ENCODE peak calls at places on chromosomes 6 and 20, in eight cellular contexts. E is A549, P is SK-N-SH, A is stomach, F is transverse colon, M is ovary, Q is suprapubic skin, X is H1. G is an unnamed sample.

GRCh38 chr6:134642217-134642616 is 307.7 kb downstream of the ALDH8A1 start:
- DNase-seq in E (no peak), P (no peak), A (no peak), F (no peak), M (no peak), Q (no peak), X (no peak), G (no peak)

GRCh38 chr6:11460001-11460668 is 77.4 kb upstream of the TMEM170B start:
- DNase-seq in E (no peak), P (no peak), A (no peak), F (no peak), M (no peak), Q (no peak), X (no peak), G (no peak)

GRCh38 chr6:12270551-12271228 is 19.5 kb upstream of the EDN1 start:
- DNase-seq in E (no peak), P (no peak), A (no peak), F (no peak), M (no peak), Q (no peak), X (no peak), G (no peak)

GRCh38 chr6:114747995-114748625 is 405.3 kb upstream of the HS3ST5 start:
- DNase-seq in E (no peak), P (peak), A (peak), F (no peak), M (no peak), Q (no peak), X (no peak), G (peak)

GRCh38 chr6:36436466-36436865 is 6.2 kb downstream of the PXT1 start:
- DNase-seq in E (no peak), P (no peak), A (no peak), F (no peak), M (no peak), Q (no peak), X (no peak), G (no peak)

GRCh38 chr6:150806790-150807189 is 58.7 kb upstream of the MTHFD1L start:
- DNase-seq in E (no peak), P (no peak), A (no peak), F (no peak), M (no peak), Q (no peak), X (no peak), G (no peak)

GRCh38 chr20:40612247-40612646 is 76.8 kb downstream of the MAFB start:
- DNase-seq in E (no peak), P (no peak), A (no peak), F (no peak), M (no peak), Q (no peak), X (no peak), G (no peak)

GRCh38 chr6:10541591-10541990 is 20.4 kb downstream of the GCNT2 start:
- DNase-seq in E (no peak), P (no peak), A (no peak), F (no peak), M (no peak), Q (no peak), X (no peak), G (no peak)

GRCh38 chr6:1286972-1287600 is 24.8 kb upstream of the FOXQ1 start:
- DNase-seq in E (peak), P (no peak), A (peak), F (peak), M (no peak), Q (no peak), X (no peak), G (no peak)

GRCh38 chr6:145756170-145756662 is 20.9 kb upstream of the EPM2A start:
- DNase-seq in E (no peak), P (peak), A (no peak), F (no peak), M (no peak), Q (no peak), X (no peak), G (peak)

GRCh38 chr20:51023617-51024155 is 779 bp upstream of the KCNG1 start:
- DNase-seq in E (no peak), P (no peak), A (no peak), F (no peak), M (no peak), Q (no peak), X (no peak), G (no peak)

GRCh38 chr20:22403860-22404608 is 180.3 kb downstream of the FOXA2 start:
- DNase-seq in E (no peak), P (no peak), A (no peak), F (no peak), M (no peak), Q (no peak), X (no peak), G (no peak)

GRCh38 chr20:4088766-4089165 is 73.4 kb upstream of the RNF24 start:
- DNase-seq in E (no peak), P (no peak), A (no peak), F (no peak), M (no peak), Q (no peak), X (no peak), G (no peak)

GRCh38 chr6:148303616-148304015 is 39.0 kb upstream of the SASH1 start:
- DNase-seq in E (no peak), P (no peak), A (no peak), F (no peak), M (no peak), Q (no peak), X (no peak), G (no peak)

GRCh38 chr6:111032493-111033140 is 50.8 kb downstream of the RPF2 start:
- DNase-seq in E (no peak), P (no peak), A (no peak), F (no peak), M (no peak), Q (no peak), X (no peak), G (no peak)

GRCh38 chr6:101534821-101535220 is 141.3 kb downstream of the GRIK2 start:
- DNase-seq in E (no peak), P (no peak), A (no peak), F (no peak), M (no peak), Q (no peak), X (no peak), G (no peak)

GRCh38 chr6:130116273-130116672 is 97.9 kb downstream of the L3MBTL3 start:
- DNase-seq in E (no peak), P (no peak), A (no peak), F (no peak), M (no peak), Q (no peak), X (no peak), G (no peak)

GRCh38 chr6:72841195-72841594 is 219.3 kb downstream of the KCNQ5 start:
- DNase-seq in E (no peak), P (no peak), A (no peak), F (no peak), M (no peak), Q (no peak), X (no peak), G (no peak)

GRCh38 chr6:7640607-7641577 is 50.9 kb downstream of the SNRNP48 start:
- DNase-seq in E (peak), P (no peak), A (no peak), F (no peak), M (no peak), Q (no peak), X (no peak), G (no peak)

GRCh38 chr6:7529141-7529540 is 12.3 kb upstream of the DSP start:
- DNase-seq in E (no peak), P (no peak), A (no peak), F (no peak), M (no peak), Q (no peak), X (no peak), G (no peak)

GRCh38 chr20:24684421-24684871 is 215.0 kb downstream of the SYNDIG1 start:
- DNase-seq in E (no peak), P (no peak), A (no peak), F (no peak), M (peak), Q (peak), X (no peak), G (no peak)

GRCh38 chr6:83702077-83702476 is 6.8 kb downstream of the SNAP91 start:
- DNase-seq in E (no peak), P (no peak), A (no peak), F (no peak), M (no peak), Q (no peak), X (no peak), G (no peak)

GRCh38 chr6:112563368-112563767 is 216.2 kb downstream of the RFPL4B start:
- DNase-seq in E (no peak), P (no peak), A (no peak), F (no peak), M (no peak), Q (no peak), X (peak), G (no peak)

GRCh38 chr20:46552460-46553420 is 2.3 kb upstream of the OCSTAMP start:
- DNase-seq in E (no peak), P (no peak), A (no peak), F (no peak), M (no peak), Q (no peak), X (no peak), G (no peak)

GRCh38 chr6:89180971-89181370 is 35.1 kb downstream of the PM20D2 start:
- DNase-seq in E (no peak), P (no peak), A (no peak), F (no peak), M (no peak), Q (no peak), X (no peak), G (no peak)

GRCh38 chr6:72621243-72622093 is at the start of gene KCNQ5:
- DNase-seq in E (peak), P (peak), A (no peak), F (peak), M (no peak), Q (peak), X (no peak), G (no peak)

GRCh38 chr6:167995731-167996151 is 1.7 kb upstream of the KIF25 start:
- DNase-seq in E (no peak), P (no peak), A (no peak), F (no peak), M (no peak), Q (no peak), X (no peak), G (no peak)

GRCh38 chr6:167998206-167998605 is 735 bp downstream of the KIF25 start:
- DNase-seq in E (no peak), P (no peak), A (no peak), F (no peak), M (no peak), Q (no peak), X (no peak), G (no peak)

GRCh38 chr6:167995302-167995701 is 2.2 kb upstream of the KIF25 start:
- DNase-seq in E (no peak), P (no peak), A (no peak), F (no peak), M (no peak), Q (peak), X (no peak), G (no peak)

GRCh38 chr6:167996424-167997199 is 859 bp upstream of the KIF25 start:
- DNase-seq in E (no peak), P (peak), A (no peak), F (no peak), M (no peak), Q (no peak), X (peak), G (no peak)

DNA sequence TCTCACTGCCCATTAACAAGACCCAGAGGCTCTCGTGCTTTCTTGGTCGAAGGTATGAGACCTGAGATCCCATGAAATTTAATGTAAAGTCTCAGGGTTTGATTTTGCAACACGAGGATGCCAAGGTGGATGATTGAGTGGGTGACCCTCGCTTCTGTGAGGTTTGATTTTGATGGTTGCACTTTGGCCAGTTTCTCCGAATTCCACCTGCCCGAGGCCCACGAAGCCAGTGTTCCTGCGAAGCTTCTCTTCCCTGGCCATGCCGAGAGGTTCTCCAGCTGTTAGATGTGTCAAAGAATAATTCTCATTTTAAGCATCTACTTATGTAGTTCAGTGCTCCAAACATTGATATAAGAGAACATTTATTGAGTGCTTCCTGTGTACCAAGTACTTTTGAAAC is at the start of gene KIF25:
- DNase-seq in E (no peak), P (no peak), A (no peak), F (no peak), M (no peak), Q (no peak), X (no peak), G (no peak)
- H3K4me3 ChIP-seq in E (no peak), P (no peak), A (no peak), F (no peak), M (no peak), Q (no peak), X (no peak), G (no peak)

DNA sequence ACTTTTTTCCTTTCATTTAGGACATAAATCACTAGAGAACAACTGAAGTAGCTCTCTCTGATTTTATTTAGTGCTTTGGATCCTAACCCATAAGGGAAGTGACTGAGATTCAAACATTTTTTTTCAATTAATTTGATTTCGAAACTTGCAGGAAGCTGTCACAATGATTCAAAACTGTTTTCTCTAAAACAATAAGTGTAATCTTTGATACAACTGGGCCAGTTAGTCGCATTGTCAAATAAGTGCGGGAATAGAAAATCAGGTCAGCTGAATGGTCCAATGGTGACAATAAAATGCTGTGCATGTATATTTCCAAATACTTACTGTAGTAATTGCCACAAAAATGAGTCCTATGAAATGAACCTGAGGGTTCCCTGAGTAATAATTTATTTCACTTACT is 930.8 kb downstream of the TFAP2A start:
- DNase-seq in E (no peak), P (no peak), A (no peak), F (no peak), M (no peak), Q (no peak), X (no peak), G (no peak)
- TF ChIP-seq EP300 in E (no peak), P (no peak), A (no peak), F (no peak), M (no peak), Q (no peak), X (no peak), G (no peak)

GRCh38 chr20:34312024-34312460 is 8.9 kb upstream of the AHCY start:
- DNase-seq in E (no peak), P (no peak), A (no peak), F (no peak), M (peak), Q (no peak), X (no peak), G (no peak)
- H3K4me3 ChIP-seq in E (peak), P (no peak), A (no peak), F (peak), M (no peak), Q (peak), X (peak), G (peak)

GRCh38 chr6:131394768-131395432 is 178.1 kb upstream of the ARG1 start:
- DNase-seq in E (no peak), P (no peak), A (no peak), F (no peak), M (no peak), Q (no peak), X (no peak), G (no peak)

GRCh38 chr6:131400782-131401496 is 172.1 kb upstream of the ARG1 start:
- DNase-seq in E (no peak), P (no peak), A (no peak), F (no peak), M (no peak), Q (no peak), X (no peak), G (no peak)

GRCh38 chr6:131398176-131398575 is 174.8 kb upstream of the ARG1 start:
- DNase-seq in E (no peak), P (no peak), A (no peak), F (no peak), M (no peak), Q (no peak), X (no peak), G (no peak)

GRCh38 chr6:131400054-131400781 is 172.8 kb upstream of the ARG1 start:
- DNase-seq in E (peak), P (no peak), A (no peak), F (no peak), M (no peak), Q (no peak), X (no peak), G (no peak)
- TF ChIP-seq EP300 in E (peak), P (peak), A (no peak), F (no peak), M (no peak), Q (no peak), X (no peak), G (no peak)

DNA sequence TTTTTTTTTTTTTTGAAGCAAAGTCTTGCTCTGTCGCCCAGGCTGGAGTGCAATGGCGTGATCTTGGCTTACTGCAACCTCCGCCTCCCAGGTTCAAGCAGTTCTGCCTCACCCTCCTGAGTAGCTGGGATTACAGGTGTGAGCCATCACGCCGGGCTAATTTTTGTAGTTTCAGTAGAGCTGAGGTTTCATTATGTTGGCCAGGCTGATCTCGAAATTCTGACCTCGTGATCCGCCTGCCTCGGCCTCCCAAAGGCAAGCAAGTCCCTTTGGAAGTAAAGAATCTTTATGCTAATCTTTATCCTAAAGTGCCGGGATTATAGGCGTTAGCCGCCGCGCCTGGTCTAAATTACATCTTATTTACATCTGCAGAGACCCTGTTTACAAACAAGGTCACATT is 1.5 kb downstream of the PSMG4 start:
- DNase-seq in E (no peak), P (no peak), A (no peak), F (no peak), M (no peak), Q (peak), X (no peak), G (no peak)
- H3K4me3 ChIP-seq in E (no peak), P (no peak), A (no peak), F (no peak), M (peak), Q (peak), X (no peak), G (peak)